ENCODE peak calls at places on chromosomes 4 and X, in five cellular contexts. R is HCT116, E is fibroblast of mammary gland, X is lower lobe of right lung, V is psoas muscle. Z is an unnamed sample.

GRCh38 chr4:24226018-24226417 is 336.2 kb upstream of the PPARGC1A start:
- DNase-seq in R (no peak), E (peak), X (no peak), V (no peak), Z (no peak)

GRCh38 chr4:64822405-64822804 is 413.2 kb upstream of the TECRL start:
- DNase-seq in R (no peak), E (no peak), X (no peak), V (no peak), Z (no peak)

GRCh38 chr4:53885668-53886067 is 178.7 kb downstream of the CHIC2 start:
- DNase-seq in R (no peak), E (no peak), X (no peak), V (peak), Z (no peak)

GRCh38 chrX:39242187-39242586 is 440.9 kb downstream of the MID1IP1 start:
- DNase-seq in R (peak), E (peak), X (no peak), V (no peak), Z (no peak)

GRCh38 chr4:103268746-103269145 is 70.6 kb upstream of the CENPE start:
- DNase-seq in R (no peak), E (no peak), X (no peak), V (no peak), Z (no peak)

GRCh38 chr4:121339307-121339706 is 41.5 kb downstream of the QRFPR start:
- DNase-seq in R (no peak), E (no peak), X (no peak), V (no peak), Z (no peak)

GRCh38 chrX:108090474-108091265 is 672 bp downstream of the PSMD10 start:
- DNase-seq in R (no peak), E (peak), X (no peak), V (no peak), Z (no peak)

GRCh38 chr4:117481742-117482141 is 396.4 kb upstream of the TRAM1L1 start:
- DNase-seq in R (no peak), E (no peak), X (no peak), V (no peak), Z (no peak)

GRCh38 chr4:159779716-159780115 is 676.8 kb downstream of the RAPGEF2 start:
- DNase-seq in R (no peak), E (no peak), X (no peak), V (no peak), Z (no peak)

GRCh38 chrX:13376857-13377441 is 57.1 kb upstream of the ATXN3L start:
- DNase-seq in R (no peak), E (peak), X (no peak), V (no peak), Z (no peak)

GRCh38 chr4:1614854-1615595 is 69.1 kb downstream of the FAM53A start:
- DNase-seq in R (no peak), E (no peak), X (no peak), V (peak), Z (no peak)

GRCh38 chrX:112694062-112694461 is 14.3 kb upstream of the LHFPL1 start:
- DNase-seq in R (no peak), E (no peak), X (no peak), V (no peak), Z (no peak)

GRCh38 chrX:41457618-41458192 is 10.6 kb downstream of the NYX start:
- DNase-seq in R (no peak), E (no peak), X (no peak), V (no peak), Z (no peak)

GRCh38 chr4:139214039-139214534 is 37.1 kb upstream of the ELF2 start:
- DNase-seq in R (no peak), E (peak), X (no peak), V (peak), Z (peak)
- H3K4me3 ChIP-seq in R (no peak), E (no peak), X (no peak), V (no peak), Z (no peak)

DNA sequence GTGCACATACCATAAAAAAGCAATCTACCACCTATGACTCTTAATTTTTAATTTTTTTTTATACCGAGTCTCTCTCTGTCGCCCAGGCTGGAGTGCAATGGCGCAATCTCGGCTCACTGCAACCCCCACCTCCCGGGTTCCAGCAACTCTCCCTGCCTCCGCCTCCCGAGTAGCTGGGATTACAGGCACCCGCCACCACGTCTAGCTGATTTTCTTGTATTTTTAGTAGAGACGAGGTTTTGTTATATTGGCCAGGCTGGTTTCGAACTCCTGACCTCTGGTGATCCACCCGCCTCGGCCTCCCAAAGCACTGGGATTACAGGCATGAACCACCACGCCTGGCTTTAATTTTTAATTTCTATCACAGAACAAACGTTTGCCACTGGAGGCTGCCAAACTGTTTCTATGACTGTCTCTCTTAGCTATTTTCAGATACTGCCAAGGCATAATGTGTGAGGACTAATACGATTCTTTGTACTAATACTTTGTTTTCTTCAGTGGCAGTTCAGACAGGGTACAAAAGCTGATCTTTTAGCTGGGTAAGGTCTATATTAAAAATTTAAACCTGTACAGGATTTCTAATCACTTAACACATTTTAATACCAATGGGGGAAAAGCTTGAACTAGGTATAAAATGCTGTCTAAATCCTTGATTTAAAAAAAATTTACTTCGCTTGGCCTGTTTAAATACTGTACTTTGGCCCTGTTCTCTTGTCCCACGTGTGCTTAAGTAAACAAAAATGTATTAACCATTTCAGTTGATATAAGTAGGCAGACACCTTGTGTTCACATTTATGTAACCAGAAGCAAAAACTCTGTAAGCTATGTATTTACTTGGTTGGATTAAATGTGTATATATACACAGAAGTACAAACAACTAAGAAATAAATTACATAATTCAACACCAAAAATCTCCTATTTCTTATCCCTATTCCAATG is 2.3 kb downstream of the PGRMC2 start:
- DNase-seq in R (no peak), E (peak), X (no peak), V (no peak), Z (no peak)
- TF ChIP-seq CTCF in R (no peak), E (no peak), X (no peak), V (no peak), Z (no peak)

DNA sequence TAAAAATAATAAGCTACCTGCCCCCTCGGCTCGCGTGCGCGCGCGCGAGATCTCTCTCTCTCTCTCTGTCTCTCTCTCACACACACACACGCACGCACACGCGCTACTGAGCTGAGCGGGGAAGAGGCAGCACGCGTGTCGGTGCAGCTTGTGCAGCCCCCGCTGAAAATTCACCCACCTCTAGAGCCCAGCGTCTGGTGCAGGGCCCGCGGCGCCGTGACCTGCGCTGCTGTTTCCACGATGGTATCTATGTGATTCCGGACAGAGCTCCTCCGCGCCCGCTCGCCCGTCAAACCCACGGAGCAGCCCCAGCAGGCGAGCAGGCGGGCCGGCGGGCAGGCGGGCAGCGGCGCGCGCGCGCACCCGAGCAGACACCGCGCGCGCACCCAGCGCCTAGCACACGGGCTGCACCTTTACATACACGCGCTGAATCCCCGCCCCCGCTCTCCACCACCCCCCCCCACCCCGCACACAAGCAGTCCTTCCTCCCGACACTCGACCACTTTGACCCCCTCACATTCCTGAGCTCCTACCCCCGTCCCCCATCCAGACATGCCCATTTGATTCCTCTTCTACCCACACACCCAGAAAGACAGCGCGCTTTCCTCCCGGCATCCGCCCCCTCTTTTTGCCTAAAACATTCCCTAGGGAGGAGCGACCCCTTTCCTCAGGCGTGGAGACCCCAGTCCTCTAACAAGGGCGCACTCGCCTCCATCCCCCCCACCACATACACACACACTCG is 1.0 kb downstream of the SLITRK4 start:
- DNase-seq in R (no peak), E (no peak), X (peak), V (no peak), Z (no peak)
- H3K4me3 ChIP-seq in R (no peak), E (no peak), X (peak), V (peak), Z (no peak)

GRCh38 chr4:158536833-158537232 is 15.2 kb downstream of the RXFP1 start:
- DNase-seq in R (no peak), E (no peak), X (no peak), V (no peak), Z (no peak)
- TF ChIP-seq CTCF in R (no peak), E (no peak), X (no peak), V (no peak), Z (no peak)